ENCODE peak calls at places on chromosomes 7 and 10, in five cellular contexts. Q is activated CD4-positive, CD25-positive, alpha-beta regulatory T cell; C is NCI-H460; D is fibroblast of pulmonary artery; S is activated CD8-positive, alpha-beta memory T cell treated with anti-CD3 and anti-CD28 coated beads for 24 hours. B is an unnamed sample.

GRCh38 chr7:156979007-156979606 is 29.6 kb downstream of the NOM1 start:
- DNase-seq in Q (no peak), C (no peak), D (no peak), S (no peak), B (no peak)

GRCh38 chr10:113093188-113094113 is 143.4 kb downstream of the TCF7L2 start:
- DNase-seq in Q (no peak), C (no peak), D (peak), S (peak), B (peak)

GRCh38 chr7:153910604-153911003 is 141.6 kb upstream of the DPP6 start:
- DNase-seq in Q (no peak), C (no peak), D (no peak), S (no peak), B (no peak)

GRCh38 chr7:124162667-124163066 is 129.8 kb upstream of the TMEM229A start:
- DNase-seq in Q (no peak), C (no peak), D (peak), S (no peak), B (peak)

GRCh38 chr7:10128748-10129147 is 844.9 kb upstream of the PHF14 start:
- DNase-seq in Q (no peak), C (no peak), D (no peak), S (no peak), B (no peak)

GRCh38 chr10:86263907-86264306 is 102.7 kb downstream of the GRID1 start:
- DNase-seq in Q (no peak), C (no peak), D (no peak), S (peak), B (no peak)

GRCh38 chr7:1290262-1291039 is 57.8 kb downstream of the UNCX start:
- DNase-seq in Q (no peak), C (peak), D (peak), S (peak), B (peak)

GRCh38 chr7:155166108-155166507 is 96.0 kb downstream of the HTR5A start:
- DNase-seq in Q (no peak), C (no peak), D (no peak), S (peak), B (no peak)

GRCh38 chr7:148914208-148914777 is 30.2 kb upstream of the EZH2 start:
- DNase-seq in Q (no peak), C (no peak), D (peak), S (peak), B (peak)

GRCh38 chr10:130795819-130796218 is 515.7 kb downstream of the TCERG1L start:
- DNase-seq in Q (no peak), C (no peak), D (no peak), S (no peak), B (no peak)

GRCh38 chr10:68303849-68304412 is 27.9 kb upstream of the HNRNPH3 start:
- DNase-seq in Q (no peak), C (no peak), D (no peak), S (no peak), B (no peak)

GRCh38 chr10:48745662-48746245 is 61.1 kb downstream of the WDFY4 start:
- DNase-seq in Q (no peak), C (no peak), D (no peak), S (no peak), B (no peak)

GRCh38 chr7:37234928-37235327 is 213.7 kb downstream of the ELMO1 start:
- DNase-seq in Q (no peak), C (peak), D (peak), S (no peak), B (peak)

GRCh38 chr7:231030-231857 is 38.9 kb downstream of the FAM20C start:
- DNase-seq in Q (no peak), C (no peak), D (no peak), S (no peak), B (no peak)

GRCh38 chr10:24642921-24643678 is 80.6 kb downstream of the ARHGAP21 start:
- DNase-seq in Q (no peak), C (peak), D (peak), S (no peak), B (peak)